ENCODE peak calls at places on chromosomes 5 and 9, in ten cellular contexts. R is T1000; B is heart left ventricle; N is fibroblast of pulmonary artery; T is activated CD4-positive, alpha-beta T cell treated with anti-CD3 and anti-CD28 coated beads, Interleukin-2, amount 50 U/mL, for 1 hour; Y is transverse colon; O is left colon; W is activated T-helper 1 cell treated with anti-CD3 and anti-CD28 coated beads, Interleukin-2, amount 50 U/mL, for 16 hours; I is stimulated activated CD8-positive, alpha-beta memory T cell treated with anti-CD3 and anti-CD28 coated beads, Interleukin-12 subunit alpha, Interleukin-12 subunit beta, amount 100 ng/mL, for 4 hours; P is foreskin fibroblast. A is an unnamed sample.

GRCh38 chr5:134592141-134592746 is 40.4 kb downstream of the SAR1B start:
- DNase-seq in T (no peak), I (no peak), W (no peak), B (no peak), R (no peak), P (no peak), O (no peak), N (peak; percentile 32), Y (no peak), A (no peak)

GRCh38 chr5:113179156-113179555 is 202.6 kb downstream of the DCP2 start:
- DNase-seq in N (no peak), P (no peak), T (no peak), I (no peak), R (no peak), B (no peak), W (no peak), Y (no peak), O (no peak), A (no peak)

GRCh38 chr5:9429691-9430215 is 116.1 kb downstream of the SEMA5A start:
- DNase-seq in W (no peak), Y (no peak), O (no peak), I (no peak), P (no peak), N (no peak), T (no peak), R (no peak), B (no peak), A (no peak)

GRCh38 chr5:134590992-134591659 is 41.5 kb downstream of the SAR1B start:
- DNase-seq in N (no peak), Y (peak; percentile 78), P (no peak), R (no peak), I (no peak), O (peak; percentile 70), W (no peak), B (no peak), T (no peak), A (no peak)

GRCh38 chr5:77960863-77961396 is 184.8 kb upstream of the TBCA start:
- DNase-seq in I (no peak), N (no peak), T (no peak), W (no peak), O (no peak), R (no peak), P (no peak), Y (no peak), B (no peak), A (no peak)

GRCh38 chr5:176415240-176416122 is 858 bp downstream of the CLTB start:
- DNase-seq in B (peak; percentile 35), I (no peak), N (peak; percentile 49), Y (peak; percentile 45), T (no peak), P (peak; percentile 69), R (peak; percentile 61), O (no peak), W (no peak), A (peak; percentile 14)

GRCh38 chr9:84671651-84672467 is 2.3 kb downstream of the NTRK2 start:
- DNase-seq in I (no peak), W (no peak), Y (no peak), N (no peak), R (no peak), B (no peak), P (no peak), T (no peak), O (no peak), A (no peak)

GRCh38 chr5:103408408-103408807 is 149.8 kb downstream of the MACIR start:
- DNase-seq in T (no peak), P (no peak), R (no peak), I (no peak), W (no peak), Y (no peak), N (no peak), B (no peak), O (no peak), A (no peak)

A was measured in endothelial cell.